ENCODE peak calls at places on chromosomes 7 and 10, in six cellular contexts. One of them, this sample, is unnamed.

GRCh38 chr10:84407390-84408049 is 79.1 kb downstream of the CCSER2 start:
- DNase-seq in trophoblast cell: peak
- DNase-seq in H9: no peak
- DNase-seq in H1: no peak
- DNase-seq in IMR-90: no peak
- DNase-seq in mesenchymal stem cell: no peak
- DNase-seq in this sample: no peak

GRCh38 chr10:89503633-89504345 is 31.6 kb downstream of the SLC16A12 start:
- DNase-seq in trophoblast cell: no peak
- DNase-seq in H9: no peak
- DNase-seq in H1: no peak
- DNase-seq in IMR-90: peak
- DNase-seq in mesenchymal stem cell: no peak
- DNase-seq in this sample: no peak

GRCh38 chr7:23700058-23700457 is 10.0 kb upstream of the STK31 start:
- DNase-seq in trophoblast cell: no peak
- DNase-seq in H9: no peak
- DNase-seq in H1: no peak
- DNase-seq in IMR-90: no peak
- DNase-seq in mesenchymal stem cell: no peak
- DNase-seq in this sample: no peak

GRCh38 chr10:31622993-31623392 is 304.0 kb downstream of the ZEB1 start:
- DNase-seq in trophoblast cell: no peak
- DNase-seq in H9: no peak
- DNase-seq in H1: no peak
- DNase-seq in IMR-90: peak
- DNase-seq in mesenchymal stem cell: no peak
- DNase-seq in this sample: no peak

GRCh38 chr10:132064771-132065437 is 842 bp upstream of the JAKMIP3 start:
- DNase-seq in trophoblast cell: no peak
- DNase-seq in H9: no peak
- DNase-seq in H1: no peak
- DNase-seq in IMR-90: no peak
- DNase-seq in mesenchymal stem cell: no peak
- DNase-seq in this sample: no peak

GRCh38 chr10:103080891-103081581 is 112.0 kb downstream of the NT5C2 start:
- DNase-seq in trophoblast cell: no peak
- DNase-seq in H9: no peak
- DNase-seq in H1: no peak
- DNase-seq in IMR-90: no peak
- DNase-seq in mesenchymal stem cell: no peak
- DNase-seq in this sample: no peak

GRCh38 chr7:125747966-125748365 is 818.3 kb upstream of the POT1 start:
- DNase-seq in trophoblast cell: no peak
- DNase-seq in H9: no peak
- DNase-seq in H1: no peak
- DNase-seq in IMR-90: no peak
- DNase-seq in mesenchymal stem cell: no peak
- DNase-seq in this sample: no peak

GRCh38 chr10:119535310-119535709 is 7.2 kb downstream of the RGS10 start:
- DNase-seq in trophoblast cell: no peak
- DNase-seq in H9: no peak
- DNase-seq in H1: no peak
- DNase-seq in IMR-90: peak
- DNase-seq in mesenchymal stem cell: no peak
- DNase-seq in this sample: no peak

GRCh38 chr10:121113385-121113696 is 262.2 kb downstream of the WDR11 start:
- DNase-seq in trophoblast cell: peak
- DNase-seq in H9: no peak
- DNase-seq in H1: no peak
- DNase-seq in IMR-90: no peak
- DNase-seq in mesenchymal stem cell: no peak
- DNase-seq in this sample: no peak

GRCh38 chr7:156064921-156065386 is 252.7 kb upstream of the SHH start:
- DNase-seq in trophoblast cell: peak
- DNase-seq in H9: no peak
- DNase-seq in H1: no peak
- DNase-seq in IMR-90: peak
- DNase-seq in mesenchymal stem cell: no peak
- DNase-seq in this sample: no peak

GRCh38 chr7:155373359-155374273 is 75.9 kb downstream of the INSIG1 start:
- DNase-seq in trophoblast cell: peak
- DNase-seq in H9: peak
- DNase-seq in H1: peak
- DNase-seq in IMR-90: peak
- DNase-seq in mesenchymal stem cell: peak
- DNase-seq in this sample: no peak

GRCh38 chr10:43089519-43089918 is 12.7 kb downstream of the RET start:
- DNase-seq in trophoblast cell: no peak
- DNase-seq in H9: no peak
- DNase-seq in H1: no peak
- DNase-seq in IMR-90: no peak
- DNase-seq in mesenchymal stem cell: no peak
- DNase-seq in this sample: no peak

GRCh38 chr10:123270806-123271205 is 116.6 kb downstream of the BUB3 start:
- DNase-seq in trophoblast cell: no peak
- DNase-seq in H9: no peak
- DNase-seq in H1: no peak
- DNase-seq in IMR-90: no peak
- DNase-seq in mesenchymal stem cell: no peak
- DNase-seq in this sample: no peak

GRCh38 chr7:3937146-3937545 is 636.1 kb downstream of the SDK1 start:
- DNase-seq in trophoblast cell: peak
- DNase-seq in H9: no peak
- DNase-seq in H1: no peak
- DNase-seq in IMR-90: no peak
- DNase-seq in mesenchymal stem cell: no peak
- DNase-seq in this sample: no peak

GRCh38 chr10:794382-794956 is 105.0 kb upstream of the DIP2C start:
- DNase-seq in trophoblast cell: peak
- DNase-seq in H9: peak
- DNase-seq in H1: no peak
- DNase-seq in IMR-90: peak
- DNase-seq in mesenchymal stem cell: peak
- DNase-seq in this sample: no peak

GRCh38 chr10:109875828-109876821 is 47.2 kb downstream of the XPNPEP1 start:
- DNase-seq in trophoblast cell: no peak
- DNase-seq in H9: no peak
- DNase-seq in H1: no peak
- DNase-seq in IMR-90: no peak
- DNase-seq in mesenchymal stem cell: no peak
- DNase-seq in this sample: no peak

GRCh38 chr10:25059990-25060389 is 43.6 kb downstream of the THNSL1 start:
- DNase-seq in trophoblast cell: peak
- DNase-seq in H9: no peak
- DNase-seq in H1: no peak
- DNase-seq in IMR-90: peak
- DNase-seq in mesenchymal stem cell: peak
- DNase-seq in this sample: no peak

GRCh38 chr10:77898323-77899079 is 28.1 kb downstream of the DLG5 start:
- DNase-seq in trophoblast cell: no peak
- DNase-seq in H9: no peak
- DNase-seq in H1: no peak
- DNase-seq in IMR-90: no peak
- DNase-seq in mesenchymal stem cell: no peak
- DNase-seq in this sample: no peak

GRCh38 chr7:31003721-31004120 is 40.0 kb downstream of the GHRHR start:
- DNase-seq in trophoblast cell: no peak
- DNase-seq in H9: no peak
- DNase-seq in H1: no peak
- DNase-seq in IMR-90: no peak
- DNase-seq in mesenchymal stem cell: no peak
- DNase-seq in this sample: no peak

GRCh38 chr10:75401569-75402485 is at the start of gene ZNF503:
- DNase-seq in trophoblast cell: peak
- DNase-seq in H9: peak
- DNase-seq in H1: peak
- DNase-seq in IMR-90: peak
- DNase-seq in mesenchymal stem cell: peak
- DNase-seq in this sample: peak

GRCh38 chr10:125023269-125023668 is 81.3 kb downstream of the ZRANB1 start:
- DNase-seq in trophoblast cell: peak
- DNase-seq in H9: no peak
- DNase-seq in H1: no peak
- DNase-seq in IMR-90: no peak
- DNase-seq in mesenchymal stem cell: no peak
- DNase-seq in this sample: no peak

GRCh38 chr7:14021069-14021468 is 31.6 kb upstream of the ETV1 start:
- DNase-seq in trophoblast cell: no peak
- DNase-seq in H9: no peak
- DNase-seq in H1: no peak
- DNase-seq in IMR-90: peak
- DNase-seq in mesenchymal stem cell: peak
- DNase-seq in this sample: no peak

DNA sequence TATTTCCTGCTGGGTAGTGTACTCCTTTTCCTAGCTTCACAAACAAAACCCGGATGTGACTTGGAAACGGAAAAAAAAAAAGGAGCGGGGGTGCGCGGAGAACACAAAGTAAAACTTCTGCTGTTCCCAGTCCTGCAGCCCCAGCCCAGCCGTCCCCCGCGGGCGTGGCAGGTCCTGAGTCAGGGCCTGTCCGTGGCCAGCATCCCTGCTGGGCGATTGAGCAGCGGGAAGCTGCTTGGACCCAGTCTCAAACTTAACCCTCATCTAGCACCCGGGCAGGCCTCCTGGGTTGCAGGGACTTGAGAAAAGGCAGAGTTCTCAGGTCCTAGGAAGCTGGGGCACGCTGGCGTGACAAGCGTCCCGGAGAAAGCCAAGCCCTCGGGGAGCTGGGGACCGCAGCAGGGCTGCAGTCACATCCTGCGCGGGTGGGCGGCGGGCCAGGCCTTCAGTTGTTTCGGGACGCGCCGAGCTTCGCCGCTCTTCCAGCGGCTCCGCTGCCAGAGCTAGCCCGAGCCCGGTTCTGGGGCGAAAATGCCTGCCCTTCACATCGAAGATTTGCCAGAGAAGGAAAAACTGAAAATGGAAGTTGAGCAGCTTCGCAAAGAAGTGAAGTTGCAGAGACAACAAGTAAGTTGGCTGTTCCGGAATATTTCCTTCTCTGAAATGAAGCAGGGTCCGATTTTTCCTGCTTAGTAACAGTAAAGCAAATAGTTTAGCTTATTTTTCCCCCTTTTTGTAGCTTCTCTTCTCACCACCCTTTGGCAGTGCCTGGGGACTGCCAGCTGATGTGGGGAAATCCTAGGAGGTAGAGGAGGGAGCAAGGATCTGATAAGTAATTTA is at the start of gene GNG11:
- DNase-seq in trophoblast cell: peak
- DNase-seq in H9: peak
- DNase-seq in H1: peak
- DNase-seq in IMR-90: peak
- DNase-seq in mesenchymal stem cell: peak
- DNase-seq in this sample: peak
- H3K14ac ChIP-seq in trophoblast cell: peak
- H3K14ac ChIP-seq in H9: peak
- H3K14ac ChIP-seq in H1: peak
- H3K14ac ChIP-seq in IMR-90: peak
- H3K14ac ChIP-seq in mesenchymal stem cell: no peak
- H3K14ac ChIP-seq in this sample: peak

DNA sequence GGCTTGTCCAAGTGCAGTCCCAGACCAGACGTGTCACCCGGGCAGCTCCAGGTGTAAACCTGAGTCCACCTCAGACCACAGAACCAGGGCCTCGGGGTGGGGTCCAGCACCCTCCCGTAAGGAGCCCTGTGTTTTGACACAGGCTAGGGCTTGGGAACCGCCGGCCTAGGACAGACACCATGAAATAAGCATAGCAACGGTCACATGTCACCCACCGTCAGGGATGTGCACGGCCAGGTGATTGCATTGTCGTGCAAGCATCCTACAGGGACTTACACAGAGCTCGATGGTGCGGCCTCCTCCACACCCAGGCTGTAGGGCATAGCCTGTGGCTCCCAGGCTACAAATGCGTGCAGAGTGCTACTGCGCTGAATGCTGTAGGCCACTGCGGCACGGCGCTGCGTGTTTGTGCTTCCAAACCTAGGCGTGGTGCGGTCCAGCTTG is 10.6 kb downstream of the ZFAND2A start:
- DNase-seq in trophoblast cell: peak
- DNase-seq in H9: no peak
- DNase-seq in H1: no peak
- DNase-seq in IMR-90: no peak
- DNase-seq in mesenchymal stem cell: no peak
- DNase-seq in this sample: no peak
- H3K27ac ChIP-seq in trophoblast cell: no peak
- H3K27ac ChIP-seq in H9: no peak
- H3K27ac ChIP-seq in H1: no peak
- H3K27ac ChIP-seq in IMR-90: no peak
- H3K27ac ChIP-seq in mesenchymal stem cell: no peak
- H3K27ac ChIP-seq in this sample: no peak

DNA sequence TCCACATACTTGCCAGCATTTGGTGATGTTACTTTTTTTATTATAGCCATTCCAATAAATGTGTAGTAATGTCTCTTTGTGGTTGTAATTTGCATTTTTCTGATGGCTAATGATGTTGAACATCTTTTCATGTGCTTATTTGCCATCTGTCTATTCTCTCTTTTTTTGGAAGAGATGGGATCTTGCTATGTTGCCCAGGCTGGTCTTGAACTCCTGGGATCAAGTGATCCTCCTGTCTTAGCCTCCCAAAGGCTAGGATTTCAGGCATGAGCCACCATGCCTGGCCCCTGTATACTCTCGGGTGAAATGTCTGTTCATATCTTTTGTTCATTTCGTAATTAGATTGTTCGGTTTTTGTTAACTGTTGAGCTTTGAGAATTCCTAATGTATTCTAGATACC is 3.4 kb downstream of the OGDH start:
- DNase-seq in trophoblast cell: no peak
- DNase-seq in H9: no peak
- DNase-seq in H1: no peak
- DNase-seq in IMR-90: no peak
- DNase-seq in mesenchymal stem cell: no peak
- DNase-seq in this sample: no peak
- H3K14ac ChIP-seq in trophoblast cell: no peak
- H3K14ac ChIP-seq in H9: no peak
- H3K14ac ChIP-seq in H1: no peak
- H3K14ac ChIP-seq in IMR-90: no peak
- H3K14ac ChIP-seq in mesenchymal stem cell: no peak
- H3K14ac ChIP-seq in this sample: no peak

GRCh38 chr10:114474989-114475388 is 70.7 kb upstream of the AFAP1L2 start:
- DNase-seq in trophoblast cell: no peak
- DNase-seq in H9: no peak
- DNase-seq in H1: no peak
- DNase-seq in IMR-90: no peak
- DNase-seq in mesenchymal stem cell: no peak
- DNase-seq in this sample: no peak

GRCh38 chr10:114473776-114474175 is 69.5 kb upstream of the AFAP1L2 start:
- DNase-seq in trophoblast cell: no peak
- DNase-seq in H9: no peak
- DNase-seq in H1: no peak
- DNase-seq in IMR-90: no peak
- DNase-seq in mesenchymal stem cell: no peak
- DNase-seq in this sample: no peak

GRCh38 chr10:114472874-114473248 is 68.6 kb upstream of the AFAP1L2 start:
- DNase-seq in trophoblast cell: no peak
- DNase-seq in H9: no peak
- DNase-seq in H1: no peak
- DNase-seq in IMR-90: no peak
- DNase-seq in mesenchymal stem cell: no peak
- DNase-seq in this sample: no peak

GRCh38 chr10:114470956-114471905 is 66.9 kb upstream of the AFAP1L2 start:
- DNase-seq in trophoblast cell: peak
- DNase-seq in H9: peak
- DNase-seq in H1: peak
- DNase-seq in IMR-90: peak
- DNase-seq in mesenchymal stem cell: peak
- DNase-seq in this sample: peak

GRCh38 chr10:114471906-114472873 is 67.9 kb upstream of the AFAP1L2 start:
- DNase-seq in trophoblast cell: peak
- DNase-seq in H9: no peak
- DNase-seq in H1: peak
- DNase-seq in IMR-90: no peak
- DNase-seq in mesenchymal stem cell: no peak
- DNase-seq in this sample: no peak
- H3K27ac ChIP-seq in trophoblast cell: no peak
- H3K27ac ChIP-seq in H9: no peak
- H3K27ac ChIP-seq in H1: no peak
- H3K27ac ChIP-seq in IMR-90: no peak
- H3K27ac ChIP-seq in mesenchymal stem cell: no peak
- H3K27ac ChIP-seq in this sample: no peak

This sample was measured in neuronal stem cell.